ENCODE peak calls at places on chromosomes 5 and 9, in six cellular contexts. One of them, this sample, is unnamed.
A peak's percentile ranks its signal among the peaks of the same experiment; 100 is the strongest.

GRCh38 chr9:133803028-133803585 is 65.0 kb upstream of the SARDH start:
- DNase-seq in stimulated activated CD4-positive, alpha-beta T cell treated with anti-CD3 and anti-CD28 coated beads, Interleukin-4, amount 100 ng/mL, for 4 hours: no peak
- DNase-seq in amygdala: no peak
- DNase-seq in endothelial cell: no peak
- DNase-seq in coronary artery: no peak
- DNase-seq in Ammon's horn: no peak
- DNase-seq in this sample: no peak

GRCh38 chr9:133171161-133171955 is 7.6 kb upstream of the GBGT1 start:
- DNase-seq in stimulated activated CD4-positive, alpha-beta T cell treated with anti-CD3 and anti-CD28 coated beads, Interleukin-4, amount 100 ng/mL, for 4 hours: no peak
- DNase-seq in amygdala: no peak
- DNase-seq in endothelial cell: no peak
- DNase-seq in coronary artery: no peak
- DNase-seq in Ammon's horn: no peak
- DNase-seq in this sample: no peak

GRCh38 chr9:11966804-11967203 is 726.4 kb upstream of the TYRP1 start:
- DNase-seq in stimulated activated CD4-positive, alpha-beta T cell treated with anti-CD3 and anti-CD28 coated beads, Interleukin-4, amount 100 ng/mL, for 4 hours: no peak
- DNase-seq in amygdala: no peak
- DNase-seq in endothelial cell: no peak
- DNase-seq in coronary artery: no peak
- DNase-seq in Ammon's horn: no peak
- DNase-seq in this sample: no peak

GRCh38 chr9:121376214-121376830 is 6.3 kb upstream of the STOM start:
- DNase-seq in stimulated activated CD4-positive, alpha-beta T cell treated with anti-CD3 and anti-CD28 coated beads, Interleukin-4, amount 100 ng/mL, for 4 hours: no peak
- DNase-seq in amygdala: no peak
- DNase-seq in endothelial cell: no peak
- DNase-seq in coronary artery: no peak
- DNase-seq in Ammon's horn: no peak
- DNase-seq in this sample: no peak

GRCh38 chr9:32725066-32725860 is 58.1 kb upstream of the TMEM215 start:
- DNase-seq in stimulated activated CD4-positive, alpha-beta T cell treated with anti-CD3 and anti-CD28 coated beads, Interleukin-4, amount 100 ng/mL, for 4 hours: no peak
- DNase-seq in amygdala: no peak
- DNase-seq in endothelial cell: no peak
- DNase-seq in coronary artery: no peak
- DNase-seq in Ammon's horn: no peak
- DNase-seq in this sample: no peak

GRCh38 chr9:75803130-75803529 is 87.3 kb upstream of the PCSK5 start:
- DNase-seq in stimulated activated CD4-positive, alpha-beta T cell treated with anti-CD3 and anti-CD28 coated beads, Interleukin-4, amount 100 ng/mL, for 4 hours: no peak
- DNase-seq in amygdala: no peak
- DNase-seq in endothelial cell: no peak
- DNase-seq in coronary artery: no peak
- DNase-seq in Ammon's horn: no peak
- DNase-seq in this sample: peak; percentile 57

GRCh38 chr5:156155638-156156037 is 171.3 kb upstream of the SGCD start:
- DNase-seq in stimulated activated CD4-positive, alpha-beta T cell treated with anti-CD3 and anti-CD28 coated beads, Interleukin-4, amount 100 ng/mL, for 4 hours: no peak
- DNase-seq in amygdala: no peak
- DNase-seq in endothelial cell: no peak
- DNase-seq in coronary artery: no peak
- DNase-seq in Ammon's horn: no peak
- DNase-seq in this sample: peak; percentile 55

GRCh38 chr5:96861044-96861443 is 15.3 kb upstream of the ERAP2 start:
- DNase-seq in stimulated activated CD4-positive, alpha-beta T cell treated with anti-CD3 and anti-CD28 coated beads, Interleukin-4, amount 100 ng/mL, for 4 hours: no peak
- DNase-seq in amygdala: no peak
- DNase-seq in endothelial cell: no peak
- DNase-seq in coronary artery: no peak
- DNase-seq in Ammon's horn: no peak
- DNase-seq in this sample: no peak

GRCh38 chr9:36826581-36826980 is 207.5 kb downstream of the PAX5 start:
- DNase-seq in stimulated activated CD4-positive, alpha-beta T cell treated with anti-CD3 and anti-CD28 coated beads, Interleukin-4, amount 100 ng/mL, for 4 hours: no peak
- DNase-seq in amygdala: no peak
- DNase-seq in endothelial cell: no peak
- DNase-seq in coronary artery: no peak
- DNase-seq in Ammon's horn: no peak
- DNase-seq in this sample: no peak

GRCh38 chr5:168314735-168315411 is 23.4 kb downstream of the WWC1 start:
- DNase-seq in stimulated activated CD4-positive, alpha-beta T cell treated with anti-CD3 and anti-CD28 coated beads, Interleukin-4, amount 100 ng/mL, for 4 hours: no peak
- DNase-seq in amygdala: no peak
- DNase-seq in endothelial cell: no peak
- DNase-seq in coronary artery: no peak
- DNase-seq in Ammon's horn: no peak
- DNase-seq in this sample: peak; percentile 91

GRCh38 chr5:139884734-139885133 is 89.1 kb downstream of the PSD2 start:
- DNase-seq in stimulated activated CD4-positive, alpha-beta T cell treated with anti-CD3 and anti-CD28 coated beads, Interleukin-4, amount 100 ng/mL, for 4 hours: no peak
- DNase-seq in amygdala: no peak
- DNase-seq in endothelial cell: no peak
- DNase-seq in coronary artery: no peak
- DNase-seq in Ammon's horn: no peak
- DNase-seq in this sample: no peak

GRCh38 chr9:92429866-92430265 is 5.6 kb upstream of the OMD start:
- DNase-seq in stimulated activated CD4-positive, alpha-beta T cell treated with anti-CD3 and anti-CD28 coated beads, Interleukin-4, amount 100 ng/mL, for 4 hours: no peak
- DNase-seq in amygdala: no peak
- DNase-seq in endothelial cell: no peak
- DNase-seq in coronary artery: no peak
- DNase-seq in Ammon's horn: no peak
- DNase-seq in this sample: no peak

GRCh38 chr9:12748016-12748415 is 26.8 kb upstream of the LURAP1L start:
- DNase-seq in stimulated activated CD4-positive, alpha-beta T cell treated with anti-CD3 and anti-CD28 coated beads, Interleukin-4, amount 100 ng/mL, for 4 hours: no peak
- DNase-seq in amygdala: no peak
- DNase-seq in endothelial cell: no peak
- DNase-seq in coronary artery: no peak
- DNase-seq in Ammon's horn: no peak
- DNase-seq in this sample: no peak

GRCh38 chr9:134955801-134956200 is 38.1 kb upstream of the FCN1 start:
- DNase-seq in stimulated activated CD4-positive, alpha-beta T cell treated with anti-CD3 and anti-CD28 coated beads, Interleukin-4, amount 100 ng/mL, for 4 hours: no peak
- DNase-seq in amygdala: no peak
- DNase-seq in endothelial cell: no peak
- DNase-seq in coronary artery: no peak
- DNase-seq in Ammon's horn: no peak
- DNase-seq in this sample: no peak

GRCh38 chr5:150661821-150662596 is 958 bp downstream of the MYOZ3 start:
- DNase-seq in stimulated activated CD4-positive, alpha-beta T cell treated with anti-CD3 and anti-CD28 coated beads, Interleukin-4, amount 100 ng/mL, for 4 hours: no peak
- DNase-seq in amygdala: no peak
- DNase-seq in endothelial cell: no peak
- DNase-seq in coronary artery: peak; percentile 70
- DNase-seq in Ammon's horn: no peak
- DNase-seq in this sample: no peak

GRCh38 chr5:155008669-155009068 is 4.9 kb upstream of the KIF4B start:
- DNase-seq in stimulated activated CD4-positive, alpha-beta T cell treated with anti-CD3 and anti-CD28 coated beads, Interleukin-4, amount 100 ng/mL, for 4 hours: no peak
- DNase-seq in amygdala: no peak
- DNase-seq in endothelial cell: no peak
- DNase-seq in coronary artery: no peak
- DNase-seq in Ammon's horn: no peak
- DNase-seq in this sample: no peak

GRCh38 chr5:180390441-180391190 is 37.5 kb upstream of the GFPT2 start:
- DNase-seq in stimulated activated CD4-positive, alpha-beta T cell treated with anti-CD3 and anti-CD28 coated beads, Interleukin-4, amount 100 ng/mL, for 4 hours: no peak
- DNase-seq in amygdala: no peak
- DNase-seq in endothelial cell: no peak
- DNase-seq in coronary artery: no peak
- DNase-seq in Ammon's horn: no peak
- DNase-seq in this sample: no peak

GRCh38 chr5:174735498-174736350 is 11.3 kb downstream of the MSX2 start:
- DNase-seq in stimulated activated CD4-positive, alpha-beta T cell treated with anti-CD3 and anti-CD28 coated beads, Interleukin-4, amount 100 ng/mL, for 4 hours: no peak
- DNase-seq in amygdala: no peak
- DNase-seq in endothelial cell: no peak
- DNase-seq in coronary artery: no peak
- DNase-seq in Ammon's horn: peak; percentile 36
- DNase-seq in this sample: no peak

GRCh38 chr9:77912895-77913693 is 118.5 kb downstream of the GNAQ start:
- DNase-seq in stimulated activated CD4-positive, alpha-beta T cell treated with anti-CD3 and anti-CD28 coated beads, Interleukin-4, amount 100 ng/mL, for 4 hours: no peak
- DNase-seq in amygdala: no peak
- DNase-seq in endothelial cell: no peak
- DNase-seq in coronary artery: no peak
- DNase-seq in Ammon's horn: no peak
- DNase-seq in this sample: no peak

GRCh38 chr9:2610985-2611384 is 10.6 kb upstream of the VLDLR start:
- DNase-seq in stimulated activated CD4-positive, alpha-beta T cell treated with anti-CD3 and anti-CD28 coated beads, Interleukin-4, amount 100 ng/mL, for 4 hours: no peak
- DNase-seq in amygdala: no peak
- DNase-seq in endothelial cell: no peak
- DNase-seq in coronary artery: no peak
- DNase-seq in Ammon's horn: no peak
- DNase-seq in this sample: no peak

GRCh38 chr9:86304236-86304730 is 21.9 kb upstream of the ISCA1 start:
- DNase-seq in stimulated activated CD4-positive, alpha-beta T cell treated with anti-CD3 and anti-CD28 coated beads, Interleukin-4, amount 100 ng/mL, for 4 hours: no peak
- DNase-seq in amygdala: no peak
- DNase-seq in endothelial cell: no peak
- DNase-seq in coronary artery: no peak
- DNase-seq in Ammon's horn: no peak
- DNase-seq in this sample: no peak

GRCh38 chr5:6615416-6615815 is 17.4 kb downstream of the NSUN2 start:
- DNase-seq in stimulated activated CD4-positive, alpha-beta T cell treated with anti-CD3 and anti-CD28 coated beads, Interleukin-4, amount 100 ng/mL, for 4 hours: no peak
- DNase-seq in amygdala: no peak
- DNase-seq in endothelial cell: no peak
- DNase-seq in coronary artery: no peak
- DNase-seq in Ammon's horn: no peak
- DNase-seq in this sample: peak; percentile 14